ENCODE peak calls at places on chromosomes 2 and 18, in ten cellular contexts. One of them, this sample, is unnamed.

GRCh38 chr2:205743137-205743536 is 60.8 kb downstream of the NRP2 start:
- DNase-seq in kidney: no peak
- DNase-seq in GM23338: no peak
- DNase-seq in IMR-90: no peak
- DNase-seq in fibroblast of lung: no peak
- DNase-seq in cardiac muscle cell: no peak
- DNase-seq in A549: no peak
- DNase-seq in transverse colon: no peak
- DNase-seq in vagina: no peak
- DNase-seq in naive thymus-derived CD4-positive, alpha-beta T cell: no peak
- DNase-seq in this sample: no peak

GRCh38 chr2:69253893-69254292 is 133.1 kb downstream of the GFPT1 start:
- DNase-seq in kidney: no peak
- DNase-seq in fibroblast of lung: peak
- DNase-seq in transverse colon: peak
- DNase-seq in naive thymus-derived CD4-positive, alpha-beta T cell: no peak
- DNase-seq in IMR-90: peak
- DNase-seq in GM23338: no peak
- DNase-seq in vagina: no peak
- DNase-seq in cardiac muscle cell: peak
- DNase-seq in A549: peak
- DNase-seq in this sample: no peak

GRCh38 chr18:38460657-38461056 is 895.1 kb upstream of the CELF4 start:
- DNase-seq in naive thymus-derived CD4-positive, alpha-beta T cell: no peak
- DNase-seq in GM23338: no peak
- DNase-seq in IMR-90: no peak
- DNase-seq in A549: no peak
- DNase-seq in kidney: no peak
- DNase-seq in transverse colon: no peak
- DNase-seq in vagina: no peak
- DNase-seq in cardiac muscle cell: no peak
- DNase-seq in fibroblast of lung: no peak
- DNase-seq in this sample: no peak

GRCh38 chr2:28333606-28334526 is 58.8 kb upstream of the FOSL2 start:
- DNase-seq in transverse colon: no peak
- DNase-seq in A549: no peak
- DNase-seq in cardiac muscle cell: peak
- DNase-seq in vagina: no peak
- DNase-seq in fibroblast of lung: no peak
- DNase-seq in IMR-90: no peak
- DNase-seq in naive thymus-derived CD4-positive, alpha-beta T cell: no peak
- DNase-seq in GM23338: no peak
- DNase-seq in kidney: no peak
- DNase-seq in this sample: no peak

GRCh38 chr2:127859712-127860085 is 1.7 kb upstream of the POLR2D start:
- DNase-seq in GM23338: peak
- DNase-seq in IMR-90: no peak
- DNase-seq in kidney: peak
- DNase-seq in A549: no peak
- DNase-seq in cardiac muscle cell: peak
- DNase-seq in transverse colon: peak
- DNase-seq in fibroblast of lung: no peak
- DNase-seq in vagina: no peak
- DNase-seq in naive thymus-derived CD4-positive, alpha-beta T cell: peak
- DNase-seq in this sample: peak

GRCh38 chr18:37393945-37394609 is 171.5 kb downstream of the CELF4 start:
- DNase-seq in IMR-90: peak
- DNase-seq in naive thymus-derived CD4-positive, alpha-beta T cell: no peak
- DNase-seq in kidney: peak
- DNase-seq in A549: peak
- DNase-seq in transverse colon: peak
- DNase-seq in cardiac muscle cell: peak
- DNase-seq in vagina: no peak
- DNase-seq in fibroblast of lung: peak
- DNase-seq in GM23338: peak
- DNase-seq in this sample: peak

GRCh38 chr2:128958241-128958640 is 639.6 kb upstream of the HS6ST1 start:
- DNase-seq in kidney: no peak
- DNase-seq in cardiac muscle cell: no peak
- DNase-seq in IMR-90: no peak
- DNase-seq in A549: no peak
- DNase-seq in naive thymus-derived CD4-positive, alpha-beta T cell: no peak
- DNase-seq in transverse colon: no peak
- DNase-seq in fibroblast of lung: no peak
- DNase-seq in GM23338: no peak
- DNase-seq in vagina: no peak
- DNase-seq in this sample: no peak

GRCh38 chr18:31190919-31191318 is 28.3 kb upstream of the DSC1 start:
- DNase-seq in naive thymus-derived CD4-positive, alpha-beta T cell: no peak
- DNase-seq in vagina: no peak
- DNase-seq in cardiac muscle cell: no peak
- DNase-seq in IMR-90: no peak
- DNase-seq in A549: no peak
- DNase-seq in GM23338: peak
- DNase-seq in kidney: no peak
- DNase-seq in fibroblast of lung: no peak
- DNase-seq in transverse colon: no peak
- DNase-seq in this sample: no peak

GRCh38 chr2:86632672-86633071 is 9.0 kb upstream of the RNF103 start:
- DNase-seq in transverse colon: no peak
- DNase-seq in A549: peak
- DNase-seq in naive thymus-derived CD4-positive, alpha-beta T cell: no peak
- DNase-seq in kidney: no peak
- DNase-seq in cardiac muscle cell: no peak
- DNase-seq in fibroblast of lung: no peak
- DNase-seq in vagina: no peak
- DNase-seq in IMR-90: no peak
- DNase-seq in GM23338: no peak
- DNase-seq in this sample: peak

GRCh38 chr2:7881038-7881437 is 800.8 kb upstream of the ID2 start:
- DNase-seq in GM23338: no peak
- DNase-seq in vagina: no peak
- DNase-seq in A549: no peak
- DNase-seq in cardiac muscle cell: no peak
- DNase-seq in IMR-90: peak
- DNase-seq in kidney: no peak
- DNase-seq in naive thymus-derived CD4-positive, alpha-beta T cell: no peak
- DNase-seq in transverse colon: no peak
- DNase-seq in fibroblast of lung: peak
- DNase-seq in this sample: no peak

GRCh38 chr2:118806797-118807667 is 40.4 kb downstream of the EN1 start:
- DNase-seq in transverse colon: no peak
- DNase-seq in cardiac muscle cell: no peak
- DNase-seq in fibroblast of lung: no peak
- DNase-seq in IMR-90: no peak
- DNase-seq in kidney: no peak
- DNase-seq in vagina: no peak
- DNase-seq in naive thymus-derived CD4-positive, alpha-beta T cell: no peak
- DNase-seq in GM23338: peak
- DNase-seq in A549: no peak
- DNase-seq in this sample: no peak

DNA sequence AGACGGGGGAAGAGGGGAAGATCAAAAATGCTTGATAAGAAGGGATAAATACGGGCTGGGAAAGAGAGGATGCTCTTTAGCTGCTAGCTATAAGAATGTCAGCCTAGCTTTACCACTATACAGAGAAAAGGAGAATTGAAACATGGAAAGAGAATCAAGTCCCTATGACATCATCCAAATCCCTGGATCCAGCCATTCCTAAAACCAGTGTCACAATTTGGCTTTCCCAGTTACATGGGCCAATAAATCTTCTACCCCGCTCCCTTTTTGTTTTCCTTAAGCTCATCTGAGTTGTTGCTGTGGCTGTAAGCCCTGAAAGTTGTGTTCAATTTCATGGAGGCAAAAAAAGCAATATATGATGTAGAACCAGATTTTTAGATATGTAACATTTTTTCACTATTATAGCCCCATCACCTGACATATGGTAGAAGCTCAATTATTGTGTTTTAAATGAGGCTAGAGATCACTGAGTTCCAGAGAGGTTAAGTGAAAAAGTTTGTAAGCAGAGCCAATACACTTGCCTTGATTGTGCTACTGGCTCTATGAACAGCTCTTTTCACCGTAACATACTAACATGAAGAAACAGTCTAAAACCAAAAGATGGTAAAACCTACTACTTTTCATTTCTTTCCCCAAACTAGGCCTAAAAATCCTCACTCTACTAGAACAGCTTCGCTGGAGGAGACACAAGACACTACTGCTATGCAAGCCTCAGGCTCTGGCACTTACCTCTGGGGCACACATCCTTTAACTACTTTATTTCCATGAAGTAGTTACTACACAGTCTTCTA is 4.3 kb downstream of the HNRNPLL start:
- DNase-seq in kidney: no peak
- DNase-seq in cardiac muscle cell: no peak
- DNase-seq in transverse colon: no peak
- DNase-seq in A549: no peak
- DNase-seq in fibroblast of lung: peak
- DNase-seq in IMR-90: peak
- DNase-seq in vagina: no peak
- DNase-seq in naive thymus-derived CD4-positive, alpha-beta T cell: no peak
- DNase-seq in GM23338: peak
- DNase-seq in this sample: no peak
- H3K4me3 ChIP-seq in kidney: no peak
- H3K4me3 ChIP-seq in cardiac muscle cell: no peak
- H3K4me3 ChIP-seq in transverse colon: no peak
- H3K4me3 ChIP-seq in A549: no peak
- H3K4me3 ChIP-seq in fibroblast of lung: peak
- H3K4me3 ChIP-seq in IMR-90: no peak
- H3K4me3 ChIP-seq in vagina: no peak
- H3K4me3 ChIP-seq in naive thymus-derived CD4-positive, alpha-beta T cell: peak
- H3K4me3 ChIP-seq in GM23338: peak
- H3K4me3 ChIP-seq in this sample: no peak

GRCh38 chr2:108385411-108386071 is 7.8 kb downstream of the SULT1C4 start:
- DNase-seq in vagina: no peak
- DNase-seq in transverse colon: no peak
- DNase-seq in fibroblast of lung: no peak
- DNase-seq in IMR-90: no peak
- DNase-seq in GM23338: no peak
- DNase-seq in kidney: no peak
- DNase-seq in naive thymus-derived CD4-positive, alpha-beta T cell: no peak
- DNase-seq in A549: peak
- DNase-seq in cardiac muscle cell: no peak
- DNase-seq in this sample: no peak
- H3K27ac ChIP-seq in vagina: no peak
- H3K27ac ChIP-seq in transverse colon: no peak
- H3K27ac ChIP-seq in fibroblast of lung: no peak
- H3K27ac ChIP-seq in IMR-90: no peak
- H3K27ac ChIP-seq in GM23338: no peak
- H3K27ac ChIP-seq in kidney: peak
- H3K27ac ChIP-seq in naive thymus-derived CD4-positive, alpha-beta T cell: no peak
- H3K27ac ChIP-seq in A549: peak
- H3K27ac ChIP-seq in cardiac muscle cell: no peak
- H3K27ac ChIP-seq in this sample: no peak

GRCh38 chr2:235265348-235265965 is 228.4 kb upstream of the AGAP1 start:
- DNase-seq in cardiac muscle cell: peak
- DNase-seq in fibroblast of lung: no peak
- DNase-seq in vagina: no peak
- DNase-seq in kidney: no peak
- DNase-seq in transverse colon: no peak
- DNase-seq in GM23338: no peak
- DNase-seq in IMR-90: no peak
- DNase-seq in A549: no peak
- DNase-seq in naive thymus-derived CD4-positive, alpha-beta T cell: no peak
- DNase-seq in this sample: no peak

GRCh38 chr2:235262750-235263149 is 231.1 kb upstream of the AGAP1 start:
- DNase-seq in naive thymus-derived CD4-positive, alpha-beta T cell: no peak
- DNase-seq in kidney: no peak
- DNase-seq in transverse colon: no peak
- DNase-seq in cardiac muscle cell: peak
- DNase-seq in GM23338: no peak
- DNase-seq in vagina: no peak
- DNase-seq in IMR-90: no peak
- DNase-seq in fibroblast of lung: no peak
- DNase-seq in A549: no peak
- DNase-seq in this sample: no peak

GRCh38 chr2:235264121-235264493 is 229.7 kb upstream of the AGAP1 start:
- DNase-seq in vagina: no peak
- DNase-seq in cardiac muscle cell: no peak
- DNase-seq in transverse colon: no peak
- DNase-seq in kidney: no peak
- DNase-seq in IMR-90: no peak
- DNase-seq in naive thymus-derived CD4-positive, alpha-beta T cell: no peak
- DNase-seq in fibroblast of lung: no peak
- DNase-seq in A549: peak
- DNase-seq in GM23338: no peak
- DNase-seq in this sample: no peak

GRCh38 chr2:235264512-235264911 is 229.3 kb upstream of the AGAP1 start:
- DNase-seq in fibroblast of lung: no peak
- DNase-seq in IMR-90: no peak
- DNase-seq in GM23338: no peak
- DNase-seq in vagina: no peak
- DNase-seq in A549: no peak
- DNase-seq in kidney: no peak
- DNase-seq in transverse colon: no peak
- DNase-seq in cardiac muscle cell: no peak
- DNase-seq in naive thymus-derived CD4-positive, alpha-beta T cell: no peak
- DNase-seq in this sample: no peak

GRCh38 chr2:235263205-235264120 is 230.4 kb upstream of the AGAP1 start:
- DNase-seq in fibroblast of lung: peak
- DNase-seq in GM23338: peak
- DNase-seq in vagina: no peak
- DNase-seq in naive thymus-derived CD4-positive, alpha-beta T cell: no peak
- DNase-seq in cardiac muscle cell: peak
- DNase-seq in IMR-90: peak
- DNase-seq in A549: peak
- DNase-seq in transverse colon: peak
- DNase-seq in kidney: peak
- DNase-seq in this sample: peak
- H3K4me3 ChIP-seq in fibroblast of lung: peak
- H3K4me3 ChIP-seq in GM23338: no peak
- H3K4me3 ChIP-seq in vagina: no peak
- H3K4me3 ChIP-seq in naive thymus-derived CD4-positive, alpha-beta T cell: no peak
- H3K4me3 ChIP-seq in cardiac muscle cell: no peak
- H3K4me3 ChIP-seq in IMR-90: no peak
- H3K4me3 ChIP-seq in A549: peak
- H3K4me3 ChIP-seq in transverse colon: no peak
- H3K4me3 ChIP-seq in kidney: no peak
- H3K4me3 ChIP-seq in this sample: peak

DNA sequence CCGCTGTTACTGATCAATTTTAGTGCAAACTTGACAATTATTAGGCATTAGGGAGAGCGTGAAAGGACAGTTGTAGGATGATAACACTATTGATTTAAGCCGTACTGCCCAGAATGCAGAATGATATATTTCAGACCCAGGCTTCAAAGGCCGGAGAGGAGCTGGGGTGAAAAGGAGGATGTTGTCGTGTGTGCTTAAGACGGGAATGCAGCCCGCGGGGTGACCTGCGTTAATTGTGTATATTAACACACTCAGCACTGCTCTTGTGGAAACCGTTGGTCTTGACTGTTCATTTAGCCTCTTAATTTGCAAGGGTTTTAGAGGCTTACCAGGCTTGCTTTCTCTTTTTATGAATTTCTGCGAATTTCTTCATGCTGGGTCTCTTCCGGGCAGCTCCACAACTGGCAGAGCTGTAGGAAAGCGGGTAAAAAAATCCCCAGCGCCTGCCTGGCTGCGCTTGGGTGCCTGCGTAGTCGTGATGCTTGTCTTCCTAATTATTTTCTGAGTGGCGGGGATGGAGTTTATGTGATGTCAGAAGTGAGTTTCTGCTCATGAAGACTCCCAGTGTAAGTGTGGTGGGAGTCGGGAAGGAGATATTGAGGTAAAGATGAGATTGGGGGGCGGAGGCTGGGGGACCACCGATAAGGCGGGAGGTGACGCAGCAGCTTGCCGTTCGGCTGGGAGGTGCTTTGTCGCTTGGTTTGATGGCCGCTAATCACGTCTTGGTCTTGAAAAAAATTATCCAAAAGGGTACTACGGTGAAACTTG is 229.7 kb downstream of the LDLRAD4 start:
- DNase-seq in vagina: no peak
- DNase-seq in IMR-90: no peak
- DNase-seq in A549: no peak
- DNase-seq in fibroblast of lung: peak
- DNase-seq in naive thymus-derived CD4-positive, alpha-beta T cell: no peak
- DNase-seq in kidney: no peak
- DNase-seq in transverse colon: no peak
- DNase-seq in GM23338: no peak
- DNase-seq in cardiac muscle cell: no peak
- DNase-seq in this sample: no peak
- H3K27ac ChIP-seq in vagina: no peak
- H3K27ac ChIP-seq in IMR-90: no peak
- H3K27ac ChIP-seq in A549: peak
- H3K27ac ChIP-seq in fibroblast of lung: no peak
- H3K27ac ChIP-seq in naive thymus-derived CD4-positive, alpha-beta T cell: no peak
- H3K27ac ChIP-seq in kidney: no peak
- H3K27ac ChIP-seq in transverse colon: no peak
- H3K27ac ChIP-seq in GM23338: no peak
- H3K27ac ChIP-seq in cardiac muscle cell: no peak
- H3K27ac ChIP-seq in this sample: no peak

This sample was measured in colonic mucosa.